ENCODE peak calls at places on chromosome 19, in six cellular contexts. J is lung, K is WERI-Rb-1, L is A673, P is mammary epithelial cell, R is fibroblast of lung. B is an unnamed sample.

GRCh38 chr19:37905936-37906867 is at the start of gene WDR87:
- DNase-seq in P (peak; percentile 31), K (peak; percentile 82), L (no peak), J (peak; percentile 40), R (peak; percentile 24), B (peak; percentile 1)

GRCh38 chr19:13164370-13165090 is 14.3 kb downstream of the IER2 start:
- DNase-seq in P (peak; percentile 75), R (peak; percentile 73), K (peak; percentile 86), L (peak; percentile 100), J (peak; percentile 72), B (peak; percentile 56)

GRCh38 chr19:18733196-18733647 is 49.7 kb downstream of the CRTC1 start:
- DNase-seq in R (peak; percentile 70), L (peak; percentile 46), K (no peak), J (no peak), P (no peak), B (no peak)

GRCh38 chr19:29966594-29967249 is 24.7 kb downstream of the URI1 start:
- DNase-seq in P (no peak), R (peak; percentile 19), K (no peak), L (peak; percentile 44), J (no peak), B (no peak)

GRCh38 chr19:43524922-43525835 is 1.8 kb downstream of the ETHE1 start:
- DNase-seq in J (peak; percentile 70), R (peak; percentile 41), P (peak; percentile 85), L (peak; percentile 31), K (no peak), B (no peak)

GRCh38 chr19:2160384-2160783 is 3.3 kb upstream of the DOT1L start:
- DNase-seq in K (no peak), R (no peak), J (no peak), L (no peak), P (no peak), B (no peak)

GRCh38 chr19:38699027-38699346 is 45.3 kb downstream of the CAPN12 start:
- DNase-seq in K (no peak), P (peak; percentile 98), R (no peak), J (no peak), L (no peak), B (no peak)

GRCh38 chr19:3406571-3407111 is 40.3 kb downstream of the NFIC start:
- DNase-seq in R (no peak), L (no peak), K (no peak), J (no peak), P (no peak), B (no peak)

GRCh38 chr19:7729831-7730285 is 2.1 kb downstream of the CLEC4G start:
- DNase-seq in P (no peak), R (no peak), L (no peak), J (no peak), K (no peak), B (no peak)

GRCh38 chr19:40717325-40717879 is 490 bp downstream of the ITPKC start:
- DNase-seq in R (peak; percentile 12), K (peak; percentile 40), J (no peak), L (no peak), P (no peak), B (peak; percentile 11)

GRCh38 chr19:1073956-1074511 is 7.1 kb downstream of the ARHGAP45 start:
- DNase-seq in L (no peak), R (no peak), P (no peak), K (no peak), J (no peak), B (no peak)

GRCh38 chr19:39351537-39352037 is 9.4 kb downstream of the SAMD4B start:
- DNase-seq in J (no peak), L (no peak), K (no peak), R (no peak), P (no peak), B (no peak)

GRCh38 chr19:44748426-44749254 is at the start of gene BCL3:
- DNase-seq in R (no peak), K (peak; percentile 34), L (no peak), J (peak; percentile 77), P (peak; percentile 77), B (peak; percentile 79)

GRCh38 chr19:9032136-9032626 is 22.0 kb upstream of the MUC16 start:
- DNase-seq in R (no peak), K (no peak), J (no peak), P (no peak), L (no peak), B (no peak)

GRCh38 chr19:49809155-49809986 is 3.7 kb downstream of the FUZ start:
- DNase-seq in L (peak; percentile 61), P (no peak), R (peak; percentile 19), K (peak; percentile 34), J (peak; percentile 42), B (peak; percentile 16)

GRCh38 chr19:47650695-47651094 is 41.8 kb downstream of the BICRA start:
- DNase-seq in P (no peak), K (no peak), J (no peak), R (no peak), L (no peak), B (no peak)

GRCh38 chr19:28137772-28138171 is 1075.2 kb downstream of the UQCRFS1 start:
- DNase-seq in P (no peak), L (no peak), J (no peak), R (no peak), K (no peak), B (no peak)

GRCh38 chr19:50467566-50467965 is 8.7 kb upstream of the EMC10 start:
- DNase-seq in R (no peak), K (no peak), L (no peak), P (no peak), J (no peak), B (no peak)

GRCh38 chr19:44003461-44004134 is 841 bp downstream of the ZNF230 start:
- DNase-seq in R (peak; percentile 0), L (no peak), P (peak; percentile 18), J (no peak), K (no peak), B (no peak)

GRCh38 chr19:41351339-41352245 is 2.1 kb downstream of the TGFB1 start:
- DNase-seq in R (peak; percentile 64), L (no peak), P (peak; percentile 72), J (peak; percentile 74), K (peak; percentile 41), B (peak; percentile 91)

GRCh38 chr19:34938886-34939285 is 12.2 kb downstream of the ZNF30 start:
- DNase-seq in J (no peak), L (no peak), R (no peak), K (no peak), P (no peak), B (no peak)

GRCh38 chr19:29942404-29943261 is 594 bp downstream of the URI1 start:
- DNase-seq in P (peak; percentile 52), L (peak; percentile 70), J (peak; percentile 49), K (peak; percentile 58), R (peak; percentile 36), B (peak; percentile 84)

GRCh38 chr19:39362682-39363657 is 20.7 kb downstream of the SAMD4B start:
- DNase-seq in J (no peak), L (no peak), K (no peak), P (peak; percentile 71), R (peak; percentile 79), B (no peak)

GRCh38 chr19:29121684-29122083 is 91.3 kb downstream of the UQCRFS1 start:
- DNase-seq in L (no peak), P (no peak), J (no peak), R (no peak), K (no peak), B (no peak)

GRCh38 chr19:41924151-41925145 is 3.8 kb downstream of the ERFL start:
- DNase-seq in J (no peak), K (no peak), P (no peak), R (no peak), L (no peak), B (no peak)

GRCh38 chr19:33344611-33345010 is 28.9 kb upstream of the CEBPG start:
- DNase-seq in L (no peak), P (no peak), K (no peak), J (no peak), R (no peak), B (no peak)
- H3K27me3 ChIP-seq in L (peaks cover 67% of the 10 kb centered on the region), P (no peaks in the 10 kb centered on the region), K (peaks cover 9% of the 10 kb centered on the region), J (no peaks in the 10 kb centered on the region), R (peaks cover 14% of the 10 kb centered on the region), B (no peaks in the 10 kb centered on the region)

DNA sequence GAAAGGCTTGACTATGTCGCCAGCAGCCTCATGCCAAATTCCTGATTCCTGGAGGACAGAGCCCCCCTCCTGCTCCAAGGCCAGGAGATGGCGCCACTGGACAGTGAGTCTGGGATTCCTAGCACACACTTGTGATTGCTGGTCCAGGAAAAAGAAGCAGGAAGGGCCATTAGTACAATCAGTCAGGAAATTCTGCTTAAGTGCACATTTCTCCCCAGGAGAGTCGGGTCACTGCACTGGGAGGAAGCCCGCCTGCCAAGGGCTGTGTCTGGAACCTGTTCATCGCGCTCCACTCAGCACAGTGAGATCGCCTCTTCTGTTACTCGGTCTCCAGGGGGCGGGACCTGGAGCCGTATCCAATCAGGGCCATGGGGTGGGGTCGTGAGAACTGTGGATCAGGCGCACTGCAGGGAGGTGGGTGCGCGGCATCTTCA is 65.1 kb downstream of the ZNF823 start:
- DNase-seq in R (peak; percentile 47), J (peak; percentile 69), K (peak; percentile 69), L (peak; percentile 81), P (no peak), B (no peak)
- TF ChIP-seq CTCF in R (peak; percentile 92), J (peak; percentile 49), K (peak; percentile 82), L (peak; percentile 71), P (peak; percentile 26), B (no peak)

DNA sequence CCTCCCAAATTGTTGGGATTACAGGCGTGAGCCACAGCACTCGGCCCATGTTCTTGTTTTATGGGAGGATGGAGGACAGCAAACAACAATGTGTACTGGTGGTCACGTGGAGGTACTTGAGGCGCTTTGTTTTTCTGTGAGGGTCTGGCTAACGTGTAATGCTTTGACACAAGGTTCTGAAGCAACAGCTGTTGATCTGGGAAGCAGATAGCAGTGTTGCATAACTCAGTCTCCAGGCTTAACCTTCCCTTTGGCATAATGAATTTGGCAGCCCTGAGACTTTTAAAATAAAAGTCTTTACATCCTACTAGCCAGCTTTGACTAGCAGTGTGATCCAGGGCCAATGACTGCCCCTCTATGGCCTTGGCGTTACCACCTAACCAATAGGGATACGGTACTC is 6.9 kb upstream of the ZNF580 start:
- DNase-seq in R (no peak), K (no peak), J (no peak), L (no peak), P (no peak), B (no peak)
- H3K4me3 ChIP-seq in R (no peak overlapping the region), K (no peak overlapping the region), J (no peak overlapping the region), L (no peak overlapping the region), P (no peak overlapping the region), B (peak overlapping the region; percentile 80)

GRCh38 chr19:46493236-46494114 is 2.2 kb downstream of the PNMA8B start:
- DNase-seq in J (no peak), K (no peak), P (no peak), R (no peak), L (no peak), B (peak; percentile 22)

GRCh38 chr19:46490774-46491173 is 4.9 kb downstream of the PNMA8B start:
- DNase-seq in K (no peak), L (no peak), J (no peak), P (no peak), R (no peak), B (no peak)

GRCh38 chr19:46494115-46494935 is 1.3 kb downstream of the PNMA8B start:
- DNase-seq in R (no peak), L (no peak), K (no peak), P (no peak), J (no peak), B (no peak)

GRCh38 chr19:46492841-46493235 is 2.8 kb downstream of the PNMA8B start:
- DNase-seq in K (no peak), R (no peak), L (no peak), P (no peak), J (no peak), B (no peak)

GRCh38 chr19:46491975-46492682 is 3.5 kb downstream of the PNMA8B start:
- DNase-seq in R (no peak), J (no peak), K (no peak), L (no peak), P (no peak), B (no peak)
- H3K27me3 ChIP-seq in R (peaks cover 22% of the 10 kb centered on the region), J (no peaks in the 10 kb centered on the region), K (no peaks in the 10 kb centered on the region), L (no peaks in the 10 kb centered on the region), P (no peaks in the 10 kb centered on the region), B (peaks cover 51% of the 10 kb centered on the region)

GRCh38 chr19:52188822-52189744 is 769 bp upstream of the PPP2R1A start:
- DNase-seq in P (no peak), J (no peak), L (no peak), K (no peak), R (no peak), B (no peak)
- TF ChIP-seq CTCF in P (no peak), J (no peak), L (no peak), K (no peak), R (no peak), B (no peak)